ENCODE peak calls at places on chromosomes 16 and 17, in ten cellular contexts. D, L, M, U, I, Q, J, G, B and Y are unnamed samples.

GRCh38 chr17:67548693-67549092 is 169.0 kb upstream of the NOL11 start:
- DNase-seq in D (no peak), L (no peak), M (no peak), U (no peak), I (no peak), Q (no peak), J (no peak), G (no peak), B (no peak), Y (no peak)

GRCh38 chr16:80366023-80366422 is 174.8 kb upstream of the DYNLRB2 start:
- DNase-seq in D (no peak), L (no peak), M (no peak), U (no peak), I (no peak), Q (no peak), J (no peak), G (no peak), B (no peak), Y (no peak)

GRCh38 chr16:77233799-77234502 is 34.7 kb downstream of the SYCE1L start:
- DNase-seq in D (no peak), L (no peak), M (no peak), U (no peak), I (no peak), Q (no peak), J (no peak), G (no peak), B (no peak), Y (no peak)

GRCh38 chr17:63035695-63036094 is 69.7 kb downstream of the TANC2 start:
- DNase-seq in D (no peak), L (no peak), M (no peak), U (peak), I (peak), Q (no peak), J (no peak), G (no peak), B (no peak), Y (no peak)

GRCh38 chr16:81003610-81004460 is 2.9 kb downstream of the CMC2 start:
- DNase-seq in D (no peak), L (no peak), M (no peak), U (peak), I (no peak), Q (peak), J (no peak), G (peak), B (no peak), Y (no peak)

GRCh38 chr17:57899391-57899790 is 49.5 kb upstream of the MRPS23 start:
- DNase-seq in D (no peak), L (no peak), M (no peak), U (no peak), I (no peak), Q (no peak), J (no peak), G (peak), B (no peak), Y (no peak)

GRCh38 chr17:9985622-9986021 is 80.6 kb upstream of the RCVRN start:
- DNase-seq in D (no peak), L (no peak), M (no peak), U (no peak), I (no peak), Q (no peak), J (no peak), G (no peak), B (no peak), Y (no peak)

GRCh38 chr17:19409509-19409908 is 1.5 kb upstream of the RNF112 start:
- DNase-seq in D (no peak), L (no peak), M (no peak), U (peak), I (peak), Q (no peak), J (no peak), G (no peak), B (no peak), Y (no peak)

GRCh38 chr16:12695454-12695853 is 108.2 kb downstream of the CPPED1 start:
- DNase-seq in D (no peak), L (no peak), M (no peak), U (no peak), I (no peak), Q (no peak), J (no peak), G (no peak), B (no peak), Y (no peak)

GRCh38 chr17:3715296-3715695 is 8.4 kb upstream of the HASPIN start:
- DNase-seq in D (no peak), L (no peak), M (no peak), U (no peak), I (no peak), Q (no peak), J (no peak), G (no peak), B (no peak), Y (no peak)